ENCODE peak calls at places on chromosomes 5 and 9, in nine cellular contexts. T is Ammon's horn; Z is HCT116; P is NCI-H2029; S is neural crest cell; J is activated T-cell treated with anti-CD3 and anti-CD28 coated beads, Interleukin-2, amount 50 U/mL, for 72 hours; W is MM.1S; C is NCI-H1694 treated with DMSO at 0.1 percent for 48 hours; F is activated CD4-positive, alpha-beta T cell treated with anti-CD3 and anti-CD28 coated beads for 24 hours. H is an unnamed sample.

GRCh38 chr5:71925608-71926091 is 181.6 kb upstream of the MAP1B start:
- DNase-seq in J (no peak), S (no peak), F (no peak), Z (no peak), W (no peak), P (peak), C (no peak), T (no peak), H (no peak)

GRCh38 chr5:122907238-122907637 is 61.8 kb downstream of the SNX24 start:
- DNase-seq in Z (no peak), T (no peak), P (no peak), S (no peak), F (no peak), W (no peak), C (no peak), J (no peak), H (no peak)

GRCh38 chr5:115835481-115835880 is 5.9 kb downstream of the ATG12 start:
- DNase-seq in S (no peak), P (no peak), T (no peak), J (no peak), F (no peak), Z (no peak), C (no peak), W (no peak), H (no peak)

GRCh38 chr9:34652608-34653007 is 623 bp downstream of the IL11RA start:
- DNase-seq in P (no peak), Z (no peak), F (no peak), C (no peak), J (no peak), T (no peak), S (no peak), W (no peak), H (no peak)

GRCh38 chr5:144179226-144179625 is 8.6 kb downstream of the KCTD16 start:
- DNase-seq in T (no peak), F (no peak), P (no peak), Z (no peak), S (no peak), W (no peak), C (no peak), J (no peak), H (no peak)

GRCh38 chr5:175678074-175678473 is 20.2 kb downstream of the HRH2 start:
- DNase-seq in S (no peak), F (no peak), T (no peak), C (no peak), Z (no peak), P (no peak), J (no peak), W (no peak), H (no peak)

GRCh38 chr5:105033642-105034217 is 1471.1 kb upstream of the NUDT12 start:
- DNase-seq in C (no peak), T (no peak), W (no peak), P (no peak), F (no peak), S (no peak), Z (no peak), J (no peak), H (no peak)

GRCh38 chr5:55865831-55866230 is 14.7 kb downstream of the IL31RA start:
- DNase-seq in T (no peak), J (no peak), C (no peak), W (no peak), Z (no peak), F (no peak), P (no peak), S (no peak), H (no peak)

GRCh38 chr9:109815366-109815947 is 35.5 kb downstream of the PALM2AKAP2 start:
- DNase-seq in C (no peak), S (no peak), W (no peak), T (no peak), Z (no peak), F (no peak), J (no peak), P (no peak), H (no peak)

GRCh38 chr5:132873930-132874271 is 433 bp downstream of the LEAP2 start:
- DNase-seq in T (no peak), W (no peak), F (no peak), S (no peak), P (no peak), C (no peak), J (no peak), Z (no peak), H (no peak)

GRCh38 chr9:87099383-87099782 is 152.1 kb upstream of the GAS1 start:
- DNase-seq in T (no peak), F (no peak), S (no peak), W (no peak), J (no peak), Z (no peak), P (no peak), C (no peak), H (no peak)

GRCh38 chr5:1726469-1726865 is 73.2 kb downstream of the MRPL36 start:
- DNase-seq in C (no peak), F (no peak), T (no peak), S (no peak), W (no peak), Z (no peak), J (no peak), P (no peak), H (no peak)

H was measured in esophagus squamous epithelium.